ENCODE peak calls at places on chromosomes 11 and 22, in ten cellular contexts. U is heart left ventricle, T is body of pancreas, P is uterus, H is IMR-90, A is pancreas, K is heart right ventricle, B is Peyer's patch, V is Panc1, M is stomach. G is an unnamed sample.

GRCh38 chr22:36744791-36745190 is 31.1 kb downstream of the IFT27 start:
- DNase-seq in U (no peak), T (no peak), P (no peak), H (no peak), A (no peak), K (no peak), B (peak; percentile 33), V (no peak), M (no peak), G (peak; percentile 17)

GRCh38 chr22:24595228-24595627 is 2.4 kb upstream of the LRRC75B start:
- DNase-seq in U (no peak), T (no peak), P (no peak), H (no peak), A (no peak), K (no peak), B (no peak), V (no peak), M (no peak), G (no peak)

GRCh38 chr11:121652982-121653381 is 200.2 kb upstream of the SORL1-AS1 start:
- DNase-seq in U (no peak), T (no peak), P (no peak), H (no peak), A (no peak), K (no peak), B (no peak), V (no peak), M (no peak), G (no peak)

GRCh38 chr22:23301591-23301990 is 121.3 kb downstream of the BCR start:
- DNase-seq in U (no peak), T (no peak), P (no peak), H (no peak), A (no peak), K (peak; percentile 1), B (no peak), V (no peak), M (no peak), G (no peak)

GRCh38 chr11:74141274-74141695 is 29.5 kb downstream of the C2CD3 start:
- DNase-seq in U (no peak), T (no peak), P (no peak), H (no peak), A (no peak), K (no peak), B (no peak), V (no peak), M (peak; percentile 47), G (no peak)

GRCh38 chr11:2787816-2788750 is 88.3 kb upstream of the KCNQ1OT1 start:
- DNase-seq in U (peak; percentile 17), T (peak; percentile 6), P (no peak), H (no peak), A (peak; percentile 21), K (peak; percentile 14), B (peak; percentile 50), V (no peak), M (peak; percentile 45), G (peak; percentile 34)

GRCh38 chr11:31236052-31236652 is 133.4 kb downstream of the DCDC1 start:
- DNase-seq in U (no peak), T (no peak), P (no peak), H (no peak), A (no peak), K (no peak), B (no peak), V (no peak), M (no peak), G (no peak)

GRCh38 chr11:93570759-93571413 is 27.7 kb upstream of the SMCO4 start:
- DNase-seq in U (peak; percentile 30), T (peak; percentile 65), P (peak; percentile 33), H (peak; percentile 62), A (peak; percentile 50), K (no peak), B (no peak), V (no peak), M (no peak), G (no peak)

GRCh38 chr11:106468091-106468490 is 390.6 kb downstream of the AASDHPPT start:
- DNase-seq in U (no peak), T (no peak), P (no peak), H (peak; percentile 79), A (no peak), K (no peak), B (no peak), V (no peak), M (no peak), G (no peak)

GRCh38 chr22:21947040-21948014 is 5.3 kb downstream of the PPM1F start:
- DNase-seq in U (no peak), T (no peak), P (peak; percentile 63), H (peak; percentile 71), A (no peak), K (no peak), B (no peak), V (no peak), M (no peak), G (no peak)

DNA sequence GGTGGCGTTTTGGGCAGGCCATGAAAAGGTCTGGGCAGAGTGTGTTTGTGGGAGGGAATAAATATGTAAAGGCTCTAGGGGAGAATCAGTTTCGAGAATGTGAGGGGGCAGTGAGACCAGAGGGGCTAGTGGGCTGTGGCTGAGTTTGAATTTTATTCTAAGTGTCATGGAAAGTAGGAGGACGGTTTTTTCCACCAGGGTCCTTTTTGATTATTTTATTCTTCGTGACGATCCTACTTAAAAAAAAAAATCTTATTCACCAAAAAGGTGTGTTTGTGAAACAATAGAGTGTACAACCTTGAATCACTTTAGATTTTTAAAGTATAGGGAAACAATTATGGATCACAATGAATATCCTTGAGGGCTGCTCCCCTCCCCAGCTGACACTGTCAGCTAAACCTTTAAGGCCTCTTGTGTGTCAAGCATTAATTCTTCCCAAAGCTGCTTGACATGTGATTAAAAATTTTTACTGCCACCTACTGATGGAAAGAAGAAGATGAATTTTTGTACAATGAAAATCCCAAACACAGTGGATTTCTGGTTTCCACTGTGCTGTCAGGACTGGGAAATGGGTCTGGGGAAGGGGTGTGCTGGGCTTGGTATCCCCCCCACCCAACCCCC is 107.5 kb upstream of the OR4B1 start:
- DNase-seq in U (no peak), T (no peak), P (no peak), H (peak; percentile 63), A (no peak), K (no peak), B (no peak), V (no peak), M (no peak), G (no peak)
- H3K27ac ChIP-seq in U (no peak overlapping the region), T (peak overlapping the region; percentile 64), P (no peak overlapping the region), H (peak overlapping the region; percentile 25), A (peak overlapping the region; percentile 63), K (no peak overlapping the region), B (peak overlapping the region; percentile 67), V (peak overlapping the region; percentile 67), M (peak overlapping the region; percentile 81), G (no peak overlapping the region)

DNA sequence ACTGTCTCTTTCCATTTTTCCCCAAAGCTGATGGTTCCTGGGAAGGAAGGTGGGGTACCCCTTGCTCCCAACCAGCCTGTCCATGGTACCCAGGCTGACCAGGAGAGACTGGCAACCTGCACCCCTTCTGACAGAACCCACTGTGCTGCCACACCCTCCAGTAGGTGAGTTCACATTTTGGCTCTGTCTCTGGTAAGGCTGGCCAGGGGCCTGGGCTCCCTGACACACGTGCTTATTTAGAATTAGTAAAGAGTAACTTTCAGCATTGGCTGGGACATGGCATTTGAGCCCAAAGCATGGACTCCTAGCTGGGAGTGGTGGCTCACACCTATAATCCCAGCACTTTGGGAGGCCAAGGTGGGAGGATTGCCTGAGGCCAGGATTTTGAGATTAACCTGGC is 35.1 kb downstream of the ARHGAP1 start:
- DNase-seq in U (no peak), T (no peak), P (no peak), H (no peak), A (no peak), K (no peak), B (no peak), V (no peak), M (no peak), G (no peak)
- H3K36me3 ChIP-seq in U (peaks cover 92% of the 10 kb centered on the region), T (peaks cover 50% of the 10 kb centered on the region), P (no peaks in the 10 kb centered on the region), H (peaks cover 50% of the 10 kb centered on the region), A (peaks cover 73% of the 10 kb centered on the region), K (peaks cover 25% of the 10 kb centered on the region), B (no peaks in the 10 kb centered on the region), V (peaks cover 9% of the 10 kb centered on the region), M (peaks cover 100% of the 10 kb centered on the region), G (peaks cover 97% of the 10 kb centered on the region)

GRCh38 chr11:118295199-118295598 is 9.3 kb upstream of the CD3E start:
- DNase-seq in U (no peak), T (no peak), P (no peak), H (no peak), A (no peak), K (no peak), B (no peak), V (no peak), M (no peak), G (no peak)
- TF ChIP-seq CTCF in U (no peak), T (no peak), P (no peak), H (no peak), A (no peak), K (no peak), B (no peak), V (no peak), M (no peak), G (no peak)

GRCh38 chr11:130604606-130605005 is 156.2 kb downstream of the ADAMTS15 start:
- DNase-seq in U (no peak), T (no peak), P (peak; percentile 60), H (no peak), A (no peak), K (no peak), B (no peak), V (no peak), M (no peak), G (no peak)

GRCh38 chr11:130601764-130602163 is 153.3 kb downstream of the ADAMTS15 start:
- DNase-seq in U (no peak), T (no peak), P (no peak), H (no peak), A (no peak), K (no peak), B (no peak), V (no peak), M (no peak), G (no peak)

GRCh38 chr11:130601141-130601540 is 152.7 kb downstream of the ADAMTS15 start:
- DNase-seq in U (peak; percentile 74), T (peak; percentile 53), P (peak; percentile 77), H (peak; percentile 90), A (no peak), K (peak; percentile 79), B (no peak), V (no peak), M (peak; percentile 36), G (peak; percentile 87)

GRCh38 chr11:130603585-130603906 is 155.1 kb downstream of the ADAMTS15 start:
- DNase-seq in U (no peak), T (no peak), P (no peak), H (no peak), A (no peak), K (no peak), B (no peak), V (no peak), M (no peak), G (no peak)

DNA sequence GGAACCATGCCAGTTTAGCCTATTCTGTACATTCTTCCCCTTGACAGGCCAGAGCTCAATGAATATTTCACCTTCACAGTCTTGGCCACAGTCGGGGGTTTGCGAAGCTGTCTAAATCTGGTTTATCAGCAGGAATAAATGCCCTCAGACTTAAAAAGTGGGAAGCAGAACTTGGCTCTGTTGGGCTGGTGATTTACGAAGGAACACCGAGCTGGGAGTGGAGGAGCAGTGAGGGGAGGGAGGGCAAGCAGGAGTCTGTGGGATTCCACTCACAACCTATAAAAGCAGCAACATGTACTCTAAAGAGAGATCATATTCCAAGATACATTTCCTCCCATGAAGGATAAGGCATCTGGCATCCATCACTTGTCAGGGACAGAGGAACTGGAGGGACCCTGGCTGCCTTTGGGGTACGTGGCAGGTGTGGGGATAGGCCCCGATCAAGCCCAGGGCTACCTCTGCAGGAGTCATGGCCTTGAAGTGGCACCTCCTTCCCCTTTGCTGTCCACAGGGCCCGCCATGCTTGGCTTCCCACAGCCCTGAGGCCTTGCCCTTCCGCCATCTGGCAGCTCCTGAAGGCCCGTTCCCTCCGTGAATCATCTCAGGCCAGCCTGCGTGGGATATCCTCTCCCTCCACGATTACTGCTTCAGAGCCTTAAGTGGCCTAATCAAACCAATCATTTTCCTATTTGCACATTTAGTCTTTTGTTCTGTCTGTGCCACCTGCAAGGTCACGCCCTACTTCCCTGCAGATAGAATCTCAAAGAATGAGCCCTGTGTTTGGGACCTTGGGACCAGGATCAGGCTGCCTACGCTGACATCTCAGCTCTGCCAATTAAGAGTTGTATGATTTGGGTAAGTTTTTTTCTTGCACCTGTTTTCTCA is 154.5 kb downstream of the ADAMTS15 start:
- DNase-seq in U (no peak), T (peak; percentile 37), P (peak; percentile 69), H (no peak), A (peak; percentile 47), K (no peak), B (no peak), V (no peak), M (no peak), G (no peak)
- H3K27ac ChIP-seq in U (peak overlapping the region; percentile 58), T (no peak overlapping the region), P (peak overlapping the region; percentile 62), H (no peak overlapping the region), A (no peak overlapping the region), K (no peak overlapping the region), B (no peak overlapping the region), V (no peak overlapping the region), M (peak overlapping the region; percentile 25), G (no peak overlapping the region)

G was measured in suprapubic skin.